ENCODE peak calls at places on chromosomes 7 and 10, in eight cellular contexts. T is ovary, J is H9, P is IMR-90, M is B cell, S is tibial nerve, H is HFFc6, G is heart left ventricle. N is an unnamed sample.

GRCh38 chr7:122018032-122018431 is 126.0 kb downstream of the AASS start:
- DNase-seq in S (no peak), G (no peak), H (no peak), T (no peak), J (no peak), P (no peak), M (no peak), N (no peak)

GRCh38 chr7:43785425-43785824 is 26.9 kb downstream of the BLVRA start:
- DNase-seq in S (no peak), P (peak), J (no peak), H (peak), T (peak), M (no peak), G (peak), N (no peak)

GRCh38 chr10:50605280-50606270 is 18.2 kb downstream of the SGMS1 start:
- DNase-seq in M (no peak), H (peak), P (peak), T (peak), J (no peak), G (peak), S (no peak), N (peak)

GRCh38 chr7:24755541-24756416 is 1.5 kb downstream of the GSDME start:
- DNase-seq in H (peak), M (peak), T (no peak), P (peak), S (no peak), G (no peak), J (no peak), N (peak)

GRCh38 chr10:92413519-92413918 is 122.6 kb downstream of the MARCHF5 start:
- DNase-seq in T (no peak), M (no peak), G (no peak), H (no peak), S (no peak), P (no peak), J (no peak), N (no peak)

GRCh38 chr7:129315916-129316315 is 91.1 kb downstream of the AHCYL2 start:
- DNase-seq in H (no peak), J (no peak), S (no peak), G (peak), M (no peak), T (no peak), P (no peak), N (no peak)

GRCh38 chr10:52949899-52950298 is 177.3 kb upstream of the MBL2 start:
- DNase-seq in P (no peak), G (no peak), T (no peak), M (no peak), J (peak), S (no peak), H (no peak), N (no peak)

GRCh38 chr10:11089272-11089671 is 71.6 kb downstream of the CELF2 start:
- DNase-seq in T (no peak), S (no peak), P (no peak), M (no peak), H (no peak), J (no peak), G (no peak), N (no peak)

GRCh38 chr10:7297094-7297493 is 113.7 kb downstream of the SFMBT2 start:
- DNase-seq in H (no peak), G (no peak), S (no peak), T (no peak), P (no peak), J (no peak), M (no peak), N (no peak)

GRCh38 chr7:135930565-135931423 is 46.4 kb downstream of the MTPN start:
- DNase-seq in S (no peak), J (no peak), H (peak), M (no peak), G (no peak), T (no peak), P (peak), N (peak)

GRCh38 chr7:51327287-51327717 is 10.7 kb upstream of the COBL start:
- DNase-seq in P (no peak), T (no peak), M (no peak), J (peak), S (no peak), H (no peak), G (no peak), N (no peak)

GRCh38 chr10:483266-483665 is 206.2 kb downstream of the DIP2C start:
- DNase-seq in H (no peak), S (no peak), P (no peak), T (no peak), G (no peak), M (no peak), J (peak), N (no peak)

GRCh38 chr7:155405399-155406318 is 52.3 kb upstream of the EN2 start:
- DNase-seq in J (peak), G (no peak), P (no peak), H (no peak), S (no peak), T (no peak), M (no peak), N (no peak)

GRCh38 chr10:103766751-103767509 is 88.4 kb downstream of the SH3PXD2A start:
- DNase-seq in P (no peak), T (no peak), G (no peak), M (no peak), H (no peak), S (no peak), J (no peak), N (no peak)

GRCh38 chr10:109929501-109930219 is 6.3 kb upstream of the XPNPEP1 start:
- DNase-seq in P (no peak), T (no peak), S (no peak), J (no peak), G (no peak), M (no peak), H (peak), N (peak)

GRCh38 chr10:110101464-110102144 is 93.8 kb downstream of the ADD3 start:
- DNase-seq in T (no peak), H (no peak), G (no peak), J (no peak), P (no peak), M (no peak), S (no peak), N (no peak)

GRCh38 chr7:1418505-1419309 is 40.6 kb downstream of the MICALL2 start:
- DNase-seq in P (peak), T (no peak), J (peak), G (no peak), S (no peak), H (no peak), M (no peak), N (no peak)

DNA sequence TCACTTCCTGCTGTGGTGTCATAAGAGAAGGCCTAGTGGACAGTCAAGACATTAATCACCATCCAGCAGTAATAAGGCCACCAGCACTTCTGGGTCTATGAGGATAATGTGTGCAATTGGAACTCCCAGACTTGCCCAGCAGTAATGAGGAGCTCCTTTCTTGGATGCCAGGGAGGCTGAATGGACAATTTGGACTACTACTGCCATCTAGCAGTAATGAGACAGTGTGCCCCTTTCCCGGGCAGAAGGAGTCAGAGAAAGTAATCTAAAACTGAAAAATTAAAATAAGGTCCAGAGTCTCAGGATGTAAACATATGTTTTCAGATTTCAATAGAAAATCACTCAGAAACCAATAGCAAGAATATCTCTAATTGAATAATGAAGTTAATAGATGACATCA is 400.4 kb downstream of the CDC14C start:
- DNase-seq in T (no peak), M (no peak), G (no peak), S (no peak), P (no peak), J (no peak), H (no peak), N (no peak)
- TF ChIP-seq CTCF in T (no peak), M (no peak), G (no peak), S (no peak), P (no peak), J (peak), H (no peak), N (no peak)

GRCh38 chr7:81457858-81458522 is 311.9 kb downstream of the HGF start:
- DNase-seq in T (no peak), J (no peak), G (no peak), H (peak), M (no peak), S (no peak), P (peak), N (no peak)
- TF ChIP-seq CTCF in T (no peak), J (peak), G (peak), H (peak), M (no peak), S (no peak), P (peak), N (no peak)

DNA sequence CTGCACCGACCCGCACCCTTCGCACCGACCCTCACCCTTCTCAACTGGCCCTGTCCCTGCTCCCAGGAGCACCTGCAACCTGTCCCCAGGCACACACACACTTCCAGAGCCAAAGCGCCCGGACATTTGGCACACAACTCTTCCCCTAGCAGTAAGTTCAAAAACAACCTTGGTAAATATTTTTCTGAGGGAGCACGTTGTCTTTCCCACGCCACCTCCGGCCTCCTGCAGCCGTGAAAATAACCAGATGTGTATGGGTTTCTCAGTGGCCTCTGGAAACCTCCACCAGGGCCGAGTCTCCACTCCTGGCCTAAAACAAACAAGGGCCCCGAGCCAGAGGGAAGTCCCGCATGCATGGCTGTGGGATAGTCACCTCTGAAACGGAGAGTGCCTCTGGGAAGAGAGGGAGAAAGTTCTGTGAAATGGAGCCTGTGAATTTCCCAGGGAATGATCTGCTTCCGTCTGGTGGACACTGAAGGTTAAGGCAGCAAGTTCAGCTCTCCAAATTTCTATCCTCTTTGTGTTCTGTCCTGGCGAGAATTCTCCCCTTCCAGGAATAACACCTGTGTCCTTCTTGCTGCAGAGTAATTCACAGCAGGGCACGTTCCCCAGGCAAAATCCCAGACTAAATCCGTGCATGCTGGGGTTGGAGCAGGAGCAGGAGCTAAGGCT is 15.8 kb downstream of the PODXL start:
- DNase-seq in S (no peak), J (no peak), M (no peak), P (no peak), H (no peak), G (no peak), T (peak), N (no peak)
- TF ChIP-seq CTCF in S (no peak), J (peak), M (no peak), P (no peak), H (peak), G (peak), T (no peak), N (no peak)

GRCh38 chr7:13724631-13725566 is 264.6 kb downstream of the ETV1 start:
- DNase-seq in P (no peak), T (no peak), H (no peak), G (no peak), S (no peak), J (no peak), M (no peak), N (no peak)

GRCh38 chr7:13727279-13727678 is 262.2 kb downstream of the ETV1 start:
- DNase-seq in G (no peak), S (no peak), J (no peak), M (no peak), T (no peak), P (no peak), H (no peak), N (no peak)

DNA sequence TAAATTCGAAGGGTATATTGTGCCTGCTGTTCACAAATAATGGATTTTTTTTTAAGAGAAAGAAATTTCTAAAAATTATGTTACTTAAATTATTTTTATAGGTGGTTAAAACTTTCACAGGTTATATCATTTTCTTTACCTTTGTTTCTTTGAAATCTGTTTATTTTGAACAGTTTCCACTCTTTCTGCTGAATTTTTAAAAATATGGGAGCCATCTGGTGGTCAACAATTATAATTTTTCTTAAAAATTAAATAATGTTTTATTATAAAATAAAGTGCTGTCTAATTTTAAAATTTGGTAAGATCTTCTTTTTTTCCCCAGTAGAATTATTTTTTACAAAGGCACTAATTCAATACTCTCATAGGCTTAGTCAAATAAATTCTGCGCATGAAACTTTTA is 263.9 kb downstream of the ETV1 start:
- DNase-seq in J (no peak), T (no peak), S (no peak), P (no peak), H (no peak), G (no peak), M (no peak), N (no peak)
- TF ChIP-seq CTCF in J (peak), T (no peak), S (no peak), P (peak), H (peak), G (peak), M (no peak), N (no peak)

GRCh38 chr7:123070702-123071286 is 75.3 kb upstream of the TAS2R16 start:
- DNase-seq in J (no peak), M (no peak), S (no peak), G (no peak), H (no peak), P (no peak), T (no peak), N (no peak)
- TF ChIP-seq CTCF in J (peak), M (no peak), S (no peak), G (no peak), H (peak), P (peak), T (no peak), N (no peak)

GRCh38 chr10:48976208-48976607 is 36.6 kb upstream of the LRRC18 start:
- DNase-seq in T (no peak), H (peak), M (no peak), G (no peak), S (no peak), J (peak), P (peak), N (peak)
- TF ChIP-seq CTCF in T (no peak), H (peak), M (no peak), G (peak), S (no peak), J (peak), P (peak), N (no peak)

GRCh38 chr7:116541951-116542350 is 17.1 kb downstream of the CAV1 start:
- DNase-seq in G (no peak), P (no peak), J (no peak), M (no peak), T (no peak), H (no peak), S (no peak), N (no peak)
- TF ChIP-seq CTCF in G (no peak), P (no peak), J (no peak), M (no peak), T (no peak), H (no peak), S (no peak), N (no peak)